ENCODE peak calls at places on chromosome X, in eight cellular contexts. Q is adrenal gland; W is CD4-positive, alpha-beta memory T cell; Z is IMR-90; N is stomach; P is upper lobe of left lung; E is aorta; B is H9. S is an unnamed sample.

GRCh38 chrX:134717698-134718328 is 59.5 kb upstream of the PLAC1 start:
- DNase-seq in Q (no peak), W (no peak), Z (peak), N (no peak), P (no peak), E (no peak), B (no peak), S (peak)

GRCh38 chrX:150767475-150768131 is 74.4 kb downstream of the MTMR1 start:
- DNase-seq in Q (no peak), W (no peak), Z (peak), N (no peak), P (no peak), E (no peak), B (no peak), S (peak)

GRCh38 chrX:39149761-39150160 is 348.5 kb downstream of the MID1IP1 start:
- DNase-seq in Q (peak), W (no peak), Z (peak), N (peak), P (peak), E (peak), B (peak), S (peak)

GRCh38 chrX:129932792-129933321 is 26.9 kb downstream of the UTP14A start:
- DNase-seq in Q (peak), W (no peak), Z (no peak), N (no peak), P (peak), E (peak), B (peak), S (peak)

GRCh38 chrX:12974217-12974796 is 603 bp upstream of the TMSB4X start:
- DNase-seq in Q (no peak), W (peak), Z (peak), N (peak), P (peak), E (peak), B (peak), S (peak)

GRCh38 chrX:85159644-85160043 is 83.9 kb downstream of the SATL1 start:
- DNase-seq in Q (no peak), W (no peak), Z (no peak), N (no peak), P (no peak), E (no peak), B (no peak), S (no peak)

GRCh38 chrX:30489323-30489722 is 88.2 kb downstream of the TASL start:
- DNase-seq in Q (no peak), W (no peak), Z (no peak), N (no peak), P (no peak), E (no peak), B (no peak), S (peak)

GRCh38 chrX:12984629-12985303 is 9.9 kb downstream of the TMSB4X start:
- DNase-seq in Q (no peak), W (peak), Z (peak), N (peak), P (no peak), E (no peak), B (no peak), S (peak)

GRCh38 chrX:48911407-48912182 is at the start of gene SLC35A2:
- DNase-seq in Q (peak), W (peak), Z (peak), N (peak), P (peak), E (peak), B (peak), S (peak)

GRCh38 chrX:2183193-2183725 is 317.5 kb downstream of the DHRSX start:
- DNase-seq in Q (no peak), W (no peak), Z (no peak), N (no peak), P (no peak), E (no peak), B (no peak), S (no peak)

GRCh38 chrX:49103637-49104036 is 19.9 kb downstream of the GPKOW start:
- DNase-seq in Q (no peak), W (no peak), Z (no peak), N (no peak), P (no peak), E (no peak), B (no peak), S (no peak)

GRCh38 chrX:97692575-97692974 is 808.9 kb downstream of the RPA4 start:
- DNase-seq in Q (no peak), W (no peak), Z (no peak), N (no peak), P (no peak), E (no peak), B (no peak), S (no peak)

GRCh38 chrX:32774966-32775365 is 436.4 kb downstream of the DMD start:
- DNase-seq in Q (no peak), W (no peak), Z (no peak), N (no peak), P (no peak), E (no peak), B (no peak), S (no peak)

GRCh38 chrX:103063191-103063845 is 653 bp downstream of the BEX1 start:
- DNase-seq in Q (peak), W (no peak), Z (peak), N (no peak), P (no peak), E (no peak), B (peak), S (peak)

GRCh38 chrX:45781901-45782553 is 581.4 kb upstream of the DIPK2B start:
- DNase-seq in Q (no peak), W (no peak), Z (peak), N (no peak), P (no peak), E (no peak), B (no peak), S (peak)

GRCh38 chrX:115562492-115562872 is 1.5 kb downstream of the PLS3 start:
- DNase-seq in Q (no peak), W (no peak), Z (peak), N (no peak), P (no peak), E (no peak), B (peak), S (peak)

GRCh38 chrX:13094780-13095425 is 50.5 kb upstream of the FAM9C start:
- DNase-seq in Q (no peak), W (no peak), Z (peak), N (no peak), P (no peak), E (no peak), B (no peak), S (no peak)

GRCh38 chrX:114626323-114626722 is 42.4 kb downstream of the HTR2C start:
- DNase-seq in Q (no peak), W (no peak), Z (peak), N (no peak), P (no peak), E (no peak), B (no peak), S (peak)

GRCh38 chrX:77779695-77780094 is 6.3 kb downstream of the ATRX start:
- DNase-seq in Q (no peak), W (no peak), Z (no peak), N (no peak), P (no peak), E (no peak), B (no peak), S (no peak)

GRCh38 chrX:2549874-2550273 is 49.1 kb upstream of the DHRSX start:
- DNase-seq in Q (no peak), W (no peak), Z (no peak), N (no peak), P (peak), E (no peak), B (no peak), S (no peak)

GRCh38 chrX:48864210-48864609 is 28.8 kb upstream of the PCSK1N start:
- DNase-seq in Q (no peak), W (no peak), Z (peak), N (no peak), P (no peak), E (no peak), B (no peak), S (peak)

GRCh38 chrX:49079489-49080428 is at the start of gene WDR45:
- DNase-seq in Q (peak), W (peak), Z (peak), N (peak), P (peak), E (peak), B (peak), S (peak)

GRCh38 chrX:131854586-131854985 is 168.5 kb upstream of the STK26 start:
- DNase-seq in Q (no peak), W (no peak), Z (no peak), N (no peak), P (no peak), E (no peak), B (no peak), S (peak)

GRCh38 chrX:41822917-41823316 is 98.9 kb downstream of the GPR82 start:
- DNase-seq in Q (no peak), W (no peak), Z (no peak), N (no peak), P (no peak), E (no peak), B (no peak), S (no peak)

GRCh38 chrX:115330498-115331138 is 41.1 kb downstream of the LUZP4 start:
- DNase-seq in Q (peak), W (no peak), Z (peak), N (no peak), P (peak), E (no peak), B (peak), S (peak)

GRCh38 chrX:49231333-49232000 is 1.7 kb downstream of the CACNA1F start:
- DNase-seq in Q (no peak), W (no peak), Z (no peak), N (no peak), P (no peak), E (no peak), B (no peak), S (no peak)

GRCh38 chrX:144219035-144219434 is 335.2 kb downstream of the UBE2NL start:
- DNase-seq in Q (no peak), W (no peak), Z (no peak), N (peak), P (peak), E (no peak), B (peak), S (peak)

GRCh38 chrX:105822138-105823091 is at the start of gene NRK:
- DNase-seq in Q (peak), W (no peak), Z (no peak), N (no peak), P (no peak), E (peak), B (peak), S (no peak)

GRCh38 chrX:4925911-4926310 is 1212.5 kb upstream of the PRKX start:
- DNase-seq in Q (no peak), W (no peak), Z (no peak), N (no peak), P (no peak), E (no peak), B (no peak), S (peak)

GRCh38 chrX:25154168-25154567 is 138.4 kb upstream of the ARX start:
- DNase-seq in Q (no peak), W (no peak), Z (no peak), N (no peak), P (no peak), E (no peak), B (no peak), S (no peak)

GRCh38 chrX:71910526-71911022 is at the start of gene NHSL2:
- DNase-seq in Q (no peak), W (no peak), Z (peak), N (no peak), P (no peak), E (peak), B (peak), S (no peak)

GRCh38 chrX:70062076-70062475 is at the start of gene OTUD6A:
- DNase-seq in Q (no peak), W (no peak), Z (no peak), N (no peak), P (no peak), E (no peak), B (no peak), S (no peak)

GRCh38 chrX:154979671-154980070 is 42.9 kb downstream of the F8 start:
- DNase-seq in Q (no peak), W (no peak), Z (no peak), N (no peak), P (no peak), E (no peak), B (no peak), S (no peak)

GRCh38 chrX:17617794-17618193 is 119.5 kb upstream of the SCML1 start:
- DNase-seq in Q (no peak), W (no peak), Z (no peak), N (no peak), P (no peak), E (no peak), B (no peak), S (no peak)

GRCh38 chrX:13693341-13693871 is 4.5 kb downstream of the RAB9A start:
- DNase-seq in Q (no peak), W (no peak), Z (no peak), N (no peak), P (no peak), E (no peak), B (no peak), S (no peak)

GRCh38 chrX:24301060-24301459 is 12.8 kb downstream of the SUPT20HL2 start:
- DNase-seq in Q (no peak), W (no peak), Z (no peak), N (no peak), P (no peak), E (no peak), B (no peak), S (peak)

GRCh38 chrX:66728818-66729271 is 90.0 kb upstream of the EDA2R start:
- DNase-seq in Q (peak), W (peak), Z (peak), N (peak), P (peak), E (peak), B (peak), S (peak)

DNA sequence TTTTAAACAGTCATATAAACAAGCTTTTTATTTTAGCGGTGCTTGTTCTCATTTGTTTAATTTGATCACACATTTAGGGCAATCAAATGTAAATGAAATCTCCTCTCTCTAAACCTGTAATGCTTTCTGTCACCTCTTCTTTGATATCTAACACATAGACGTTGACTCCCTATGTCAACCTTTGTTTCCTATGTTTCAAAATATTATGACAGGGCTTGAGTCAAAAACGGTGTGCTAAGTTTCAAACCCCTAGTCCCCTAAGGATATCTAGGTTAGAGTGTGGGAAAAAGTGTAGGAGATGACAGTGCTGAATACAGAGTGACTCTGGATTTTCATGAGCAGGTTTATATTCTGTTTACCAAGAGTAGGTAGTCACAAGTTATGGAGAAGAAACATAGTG is 224.0 kb upstream of the CNKSR2 start:
- DNase-seq in Q (no peak), W (no peak), Z (no peak), N (no peak), P (no peak), E (no peak), B (no peak), S (no peak)
- H3K27ac ChIP-seq in Q (no peak), W (no peak), Z (no peak), N (no peak), P (no peak), E (no peak), B (no peak), S (no peak)

DNA sequence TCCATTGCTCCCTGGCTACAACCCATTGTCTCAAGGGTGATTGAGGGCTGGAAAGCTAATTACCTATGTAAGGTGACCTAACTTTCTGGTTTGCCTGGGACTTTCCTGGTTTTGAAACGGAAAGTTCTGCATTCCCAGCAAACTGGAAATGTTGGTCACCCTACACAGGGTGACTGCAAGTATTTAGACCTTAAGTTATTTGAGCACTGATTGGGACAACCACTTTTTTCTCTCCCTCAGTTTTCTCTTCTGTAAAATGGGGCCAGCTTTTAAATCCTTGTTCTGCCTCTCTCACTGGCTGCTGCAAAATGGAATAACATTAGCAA is 23.7 kb upstream of the MSN start:
- DNase-seq in Q (no peak), W (no peak), Z (no peak), N (no peak), P (peak), E (no peak), B (no peak), S (no peak)
- H3K27ac ChIP-seq in Q (no peak), W (no peak), Z (no peak), N (peak), P (peak), E (peak), B (no peak), S (peak)

GRCh38 chrX:19810809-19811208 is 76.6 kb downstream of the SH3KBP1 start:
- DNase-seq in Q (no peak), W (no peak), Z (peak), N (no peak), P (no peak), E (no peak), B (no peak), S (no peak)
- H3K27ac ChIP-seq in Q (no peak), W (no peak), Z (no peak), N (no peak), P (no peak), E (no peak), B (no peak), S (no peak)

GRCh38 chrX:40544343-40545250 is 36.2 kb upstream of the ATP6AP2 start:
- DNase-seq in Q (no peak), W (no peak), Z (peak), N (no peak), P (peak), E (no peak), B (no peak), S (peak)
- H3K27ac ChIP-seq in Q (no peak), W (no peak), Z (peak), N (no peak), P (no peak), E (no peak), B (no peak), S (no peak)

DNA sequence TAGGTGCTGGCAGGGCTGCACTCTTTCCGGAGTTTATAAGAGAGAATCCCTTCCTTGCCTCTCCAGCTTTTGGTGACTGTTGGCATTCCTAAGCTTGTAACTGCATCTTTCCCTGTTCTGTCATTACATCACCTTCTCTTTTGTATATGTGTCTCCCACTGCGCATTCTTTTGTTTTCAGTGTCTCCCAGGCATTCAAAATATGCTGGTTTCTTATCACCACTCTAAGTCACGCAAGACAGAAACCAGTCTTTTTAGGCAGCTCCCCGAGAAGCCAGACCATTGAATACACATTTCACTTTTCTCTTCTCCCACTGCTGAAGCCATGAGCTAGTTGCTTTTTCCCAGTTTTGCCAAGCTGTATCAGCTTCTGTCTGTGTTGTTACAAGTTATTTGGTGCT is 71.0 kb downstream of the LAS1L start:
- DNase-seq in Q (no peak), W (no peak), Z (peak), N (no peak), P (no peak), E (no peak), B (peak), S (no peak)
- H3K27ac ChIP-seq in Q (no peak), W (no peak), Z (no peak), N (no peak), P (no peak), E (no peak), B (peak), S (no peak)

GRCh38 chrX:153878969-153879653 is 6.9 kb downstream of the L1CAM start:
- DNase-seq in Q (peak), W (peak), Z (no peak), N (no peak), P (no peak), E (no peak), B (peak), S (no peak)
- H3K27ac ChIP-seq in Q (no peak), W (no peak), Z (no peak), N (no peak), P (no peak), E (no peak), B (no peak), S (no peak)

S was measured in PC-3.